ENCODE peak calls at places on chromosomes 6 and 20, in five cellular contexts. One of them, this sample, is unnamed.

GRCh38 chr6:44230034-44230675 is 6.8 kb downstream of the SLC29A1 start:
- DNase-seq in NCI-H1092: no peak
- DNase-seq in D341Med: no peak
- DNase-seq in GM12892: no peak
- DNase-seq in progenitor cell of endocrine pancreas: no peak
- DNase-seq in this sample: no peak

GRCh38 chr6:157592566-157592965 is 211.6 kb downstream of the ZDHHC14 start:
- DNase-seq in NCI-H1092: no peak
- DNase-seq in GM12892: no peak
- DNase-seq in progenitor cell of endocrine pancreas: no peak
- DNase-seq in D341Med: no peak
- DNase-seq in this sample: no peak

GRCh38 chr6:119284861-119285521 is 64.6 kb downstream of the MAN1A1 start:
- DNase-seq in D341Med: no peak
- DNase-seq in GM12892: no peak
- DNase-seq in progenitor cell of endocrine pancreas: no peak
- DNase-seq in NCI-H1092: no peak
- DNase-seq in this sample: no peak

GRCh38 chr20:51062065-51062464 is 39.2 kb upstream of the KCNG1 start:
- DNase-seq in NCI-H1092: no peak
- DNase-seq in progenitor cell of endocrine pancreas: no peak
- DNase-seq in D341Med: no peak
- DNase-seq in GM12892: no peak
- DNase-seq in this sample: no peak

GRCh38 chr6:54647301-54647664 is 199.3 kb upstream of the FAM83B start:
- DNase-seq in progenitor cell of endocrine pancreas: no peak
- DNase-seq in GM12892: no peak
- DNase-seq in NCI-H1092: no peak
- DNase-seq in D341Med: no peak
- DNase-seq in this sample: no peak

GRCh38 chr20:10861619-10862018 is 187.8 kb upstream of the JAG1 start:
- DNase-seq in GM12892: no peak
- DNase-seq in NCI-H1092: no peak
- DNase-seq in progenitor cell of endocrine pancreas: no peak
- DNase-seq in D341Med: no peak
- DNase-seq in this sample: no peak

GRCh38 chr20:44627364-44628010 is 24.0 kb downstream of the ADA start:
- DNase-seq in GM12892: no peak
- DNase-seq in D341Med: no peak
- DNase-seq in progenitor cell of endocrine pancreas: no peak
- DNase-seq in NCI-H1092: no peak
- DNase-seq in this sample: no peak

GRCh38 chr20:37119356-37120036 is 23.7 kb upstream of the RBL1 start:
- DNase-seq in D341Med: no peak
- DNase-seq in GM12892: no peak
- DNase-seq in progenitor cell of endocrine pancreas: no peak
- DNase-seq in NCI-H1092: no peak
- DNase-seq in this sample: no peak

GRCh38 chr6:19691465-19692167 is 145.6 kb upstream of the ID4 start:
- DNase-seq in NCI-H1092: peak
- DNase-seq in GM12892: no peak
- DNase-seq in progenitor cell of endocrine pancreas: peak
- DNase-seq in D341Med: no peak
- DNase-seq in this sample: no peak

GRCh38 chr6:165967768-165968408 is 199.8 kb downstream of the TBXT start:
- DNase-seq in GM12892: no peak
- DNase-seq in NCI-H1092: no peak
- DNase-seq in D341Med: no peak
- DNase-seq in progenitor cell of endocrine pancreas: no peak
- DNase-seq in this sample: no peak

GRCh38 chr6:30325873-30326445 is 768 bp upstream of the TRIM39 start:
- DNase-seq in GM12892: no peak
- DNase-seq in progenitor cell of endocrine pancreas: peak
- DNase-seq in NCI-H1092: no peak
- DNase-seq in D341Med: peak
- DNase-seq in this sample: peak

GRCh38 chr6:106913676-106914280 is 60.8 kb downstream of the CD24 start:
- DNase-seq in GM12892: no peak
- DNase-seq in progenitor cell of endocrine pancreas: no peak
- DNase-seq in D341Med: no peak
- DNase-seq in NCI-H1092: no peak
- DNase-seq in this sample: no peak

GRCh38 chr6:21375717-21376116 is 217.8 kb upstream of the SOX4 start:
- DNase-seq in progenitor cell of endocrine pancreas: no peak
- DNase-seq in D341Med: peak
- DNase-seq in GM12892: no peak
- DNase-seq in NCI-H1092: no peak
- DNase-seq in this sample: no peak

This sample was measured in NCI-H1694.